ENCODE peak calls at places on chromosomes 2 and 18, in eight cellular contexts. R is GM12878; L is heart right ventricle; C is kidney; Z is CD4-positive, alpha-beta T cell; V is HepG2; Y is colonic mucosa; O is upper lobe of left lung. E is an unnamed sample.

GRCh38 chr2:7044253-7045250 is 127.3 kb downstream of the RNF144A start:
- DNase-seq in V (peak; percentile 48), L (peak; percentile 69), C (peak; percentile 77), R (peak; percentile 16), O (peak; percentile 78), Y (peak; percentile 70), Z (peak; percentile 59), E (peak; percentile 31)

GRCh38 chr18:38243291-38243690 is 677.7 kb upstream of the CELF4 start:
- DNase-seq in Y (no peak), R (no peak), V (no peak), L (no peak), Z (no peak), O (no peak), C (no peak), E (no peak)

GRCh38 chr2:204223544-204223943 is 287.0 kb downstream of the ICOS start:
- DNase-seq in Z (no peak), C (no peak), V (no peak), R (no peak), O (no peak), L (no peak), Y (no peak), E (no peak)

GRCh38 chr2:121334581-121335293 is 49.7 kb upstream of the TFCP2L1 start:
- DNase-seq in Z (no peak), V (peak; percentile 62), Y (no peak), O (peak; percentile 20), L (no peak), C (peak; percentile 78), R (no peak), E (no peak)

GRCh38 chr18:10953672-10954071 is 195.7 kb downstream of the PIEZO2 start:
- DNase-seq in L (no peak), C (no peak), V (no peak), O (no peak), R (peak; percentile 84), Y (no peak), Z (no peak), E (no peak)

GRCh38 chr2:54329482-54330225 is 73.6 kb upstream of the TSPYL6 start:
- DNase-seq in R (no peak), V (peak; percentile 44), Y (no peak), C (no peak), L (no peak), Z (no peak), O (no peak), E (no peak)

GRCh38 chr2:180359522-180360282 is 352.6 kb upstream of the CWC22 start:
- DNase-seq in O (no peak), C (no peak), Y (peak; percentile 21), R (peak; percentile 64), L (no peak), Z (no peak), V (no peak), E (no peak)

GRCh38 chr2:224833986-224834385 is 117.8 kb upstream of the CCDC195 start:
- DNase-seq in V (no peak), Z (no peak), O (no peak), C (no peak), R (no peak), L (no peak), Y (no peak), E (no peak)

GRCh38 chr2:15311201-15311882 is 249.8 kb downstream of the NBAS start:
- DNase-seq in R (peak; percentile 24), V (no peak), Y (no peak), Z (no peak), C (no peak), O (no peak), L (no peak), E (no peak)

GRCh38 chr2:80530442-80531064 is 226.0 kb upstream of the LRRTM1 start:
- DNase-seq in V (no peak), O (no peak), Y (no peak), R (peak; percentile 82), Z (no peak), C (no peak), L (no peak), E (no peak)

GRCh38 chr2:158923180-158923594 is 45.3 kb upstream of the TANC1 start:
- DNase-seq in Z (no peak), V (no peak), R (no peak), Y (no peak), C (no peak), O (no peak), L (no peak), E (no peak)

GRCh38 chr2:43171789-43172188 is 54.6 kb downstream of the ZFP36L2 start:
- DNase-seq in Y (peak; percentile 63), R (no peak), C (no peak), V (peak; percentile 60), O (peak; percentile 51), L (peak; percentile 53), Z (no peak), E (no peak)

GRCh38 chr2:7646024-7646423 is 728.8 kb downstream of the RNF144A start:
- DNase-seq in V (no peak), Y (no peak), C (no peak), L (no peak), O (no peak), Z (no peak), R (no peak), E (no peak)

GRCh38 chr2:23595601-23596251 is 210.7 kb downstream of the KLHL29 start:
- DNase-seq in Y (no peak), C (peak; percentile 63), Z (no peak), R (no peak), O (no peak), V (peak; percentile 45), L (no peak), E (no peak)

GRCh38 chr2:23599691-23600090 is 214.7 kb downstream of the KLHL29 start:
- DNase-seq in V (no peak), C (no peak), Y (no peak), R (no peak), Z (no peak), L (no peak), O (no peak), E (no peak)

GRCh38 chr2:23596316-23596885 is 211.4 kb downstream of the KLHL29 start:
- DNase-seq in Y (no peak), R (no peak), V (no peak), C (no peak), L (no peak), O (no peak), Z (no peak), E (no peak)

GRCh38 chr2:23599006-23599405 is 214.0 kb downstream of the KLHL29 start:
- DNase-seq in Z (no peak), O (no peak), Y (no peak), L (no peak), V (no peak), R (no peak), C (no peak), E (no peak)

DNA sequence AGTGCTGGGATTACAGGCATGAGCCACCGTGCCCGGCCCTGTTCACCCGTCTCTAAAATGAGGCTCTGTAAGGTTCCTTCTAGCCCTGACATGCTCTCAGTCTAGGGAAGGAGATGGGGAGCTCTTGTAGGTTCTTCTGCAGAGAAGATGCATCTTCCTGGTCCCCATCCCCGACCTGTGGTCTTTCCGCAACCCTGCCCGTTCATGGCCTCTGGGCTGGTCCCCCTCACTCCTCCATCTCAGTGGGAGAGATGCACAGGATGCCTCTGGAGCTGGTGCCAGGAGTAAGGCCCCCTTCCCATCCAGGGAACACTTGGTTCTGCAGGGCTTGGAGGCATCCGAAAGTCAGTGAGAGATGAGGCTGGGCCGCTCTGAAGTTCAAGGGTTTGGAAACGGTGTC is 212.7 kb downstream of the KLHL29 start:
- DNase-seq in R (no peak), O (no peak), C (no peak), Y (no peak), V (no peak), Z (no peak), L (no peak), E (no peak)
- H3K27ac ChIP-seq in R (no peak overlapping the region), O (no peak overlapping the region), C (no peak overlapping the region), Y (no peak overlapping the region), V (no peak overlapping the region), Z (no peak overlapping the region), L (no peak overlapping the region), E (no peak overlapping the region)

GRCh38 chr2:20571644-20572215 is 79.2 kb downstream of the HS1BP3 start:
- DNase-seq in Z (no peak), O (no peak), C (no peak), Y (no peak), V (no peak), L (no peak), R (no peak), E (no peak)
- H3K27ac ChIP-seq in Z (no peak overlapping the region), O (peak overlapping the region; percentile 48), C (peak overlapping the region; percentile 59), Y (no peak overlapping the region), V (peak overlapping the region; percentile 10), L (peak overlapping the region; percentile 95), R (no peak overlapping the region), E (no peak overlapping the region)

GRCh38 chr18:58168986-58169385 is 125.0 kb downstream of the NEDD4L start:
- DNase-seq in L (no peak), V (no peak), Y (no peak), R (no peak), Z (no peak), O (no peak), C (no peak), E (no peak)

GRCh38 chr18:58167073-58167472 is 123.0 kb downstream of the NEDD4L start:
- DNase-seq in Y (no peak), L (no peak), V (no peak), R (no peak), O (no peak), C (no peak), Z (no peak), E (no peak)

GRCh38 chr18:58169472-58169871 is 125.4 kb downstream of the NEDD4L start:
- DNase-seq in R (no peak), L (no peak), Z (no peak), Y (no peak), O (no peak), C (no peak), V (no peak), E (no peak)

GRCh38 chr18:58166278-58166844 is 122.3 kb downstream of the NEDD4L start:
- DNase-seq in V (no peak), Y (no peak), L (no peak), O (no peak), Z (no peak), C (no peak), R (no peak), E (no peak)

DNA sequence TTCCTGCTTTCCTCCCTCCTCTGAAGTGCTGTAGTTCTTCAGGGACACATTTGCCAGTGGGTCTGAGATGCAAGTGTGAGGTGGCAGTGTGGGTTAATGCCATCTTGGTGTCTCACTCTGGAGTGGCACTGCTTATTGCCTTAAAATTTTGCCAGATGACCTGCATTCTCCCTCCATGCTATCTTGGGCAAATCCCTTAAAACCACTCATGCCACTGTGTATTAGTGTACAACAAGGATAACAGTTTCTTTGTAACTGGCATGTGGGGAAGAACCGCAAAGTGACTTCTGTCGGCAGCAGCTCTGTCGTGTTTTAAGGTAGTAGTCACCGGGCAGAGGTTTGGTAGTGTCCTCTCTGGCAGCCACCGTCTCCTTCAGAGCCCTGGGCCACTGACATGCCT is 124.2 kb downstream of the NEDD4L start:
- DNase-seq in Y (no peak), L (no peak), V (no peak), Z (no peak), O (no peak), C (no peak), R (no peak), E (no peak)
- H3K27ac ChIP-seq in Y (no peak overlapping the region), L (no peak overlapping the region), V (no peak overlapping the region), Z (no peak overlapping the region), O (no peak overlapping the region), C (no peak overlapping the region), R (no peak overlapping the region), E (no peak overlapping the region)

GRCh38 chr2:241300000-241300399 is 15.5 kb downstream of the HDLBP start:
- DNase-seq in C (no peak), L (no peak), Y (no peak), V (no peak), Z (peak; percentile 21), O (no peak), R (no peak), E (no peak)
- H3K27ac ChIP-seq in C (no peak overlapping the region), L (no peak overlapping the region), Y (no peak overlapping the region), V (no peak overlapping the region), Z (no peak overlapping the region), O (no peak overlapping the region), R (no peak overlapping the region), E (no peak overlapping the region)

GRCh38 chr2:100894531-100895156 is 74.7 kb downstream of the NPAS2 start:
- DNase-seq in L (no peak), Z (no peak), C (no peak), R (no peak), Y (no peak), V (no peak), O (no peak), E (no peak)
- H3K27ac ChIP-seq in L (peak overlapping the region; percentile 74), Z (no peak overlapping the region), C (no peak overlapping the region), R (no peak overlapping the region), Y (no peak overlapping the region), V (peak overlapping the region; percentile 31), O (no peak overlapping the region), E (peak overlapping the region; percentile 23)

E was measured in caudate nucleus.